ENCODE peak calls at places on chromosomes 11 and 22, in six cellular contexts. One of them, this sample, is unnamed.

GRCh38 chr22:30005213-30005857 is 74.9 kb upstream of the HORMAD2 start:
- DNase-seq in PC-9: peak; percentile 66
- DNase-seq in fibroblast of lung: peak; percentile 78
- DNase-seq in NCI-H510A treated with DMSO at 0.1 percent for 48 hours: peak; percentile 46
- DNase-seq in stimulated activated effector memory CD8-positive, alpha-beta T cell treated with anti-CD3 and anti-CD28 coated beads, Interleukin-12 subunit alpha, Interleukin-12 subunit beta, amount 100 ng/mL, for 72 hours: peak; percentile 57
- DNase-seq in EH: peak; percentile 76
- DNase-seq in this sample: peak; percentile 64

GRCh38 chr11:12064136-12064953 is 46.0 kb upstream of the MICAL2 start:
- DNase-seq in fibroblast of lung: no peak
- DNase-seq in PC-9: no peak
- DNase-seq in EH: no peak
- DNase-seq in stimulated activated effector memory CD8-positive, alpha-beta T cell treated with anti-CD3 and anti-CD28 coated beads, Interleukin-12 subunit alpha, Interleukin-12 subunit beta, amount 100 ng/mL, for 72 hours: no peak
- DNase-seq in NCI-H510A treated with DMSO at 0.1 percent for 48 hours: no peak
- DNase-seq in this sample: no peak

GRCh38 chr11:68141247-68142027 is 20.2 kb upstream of the CHKA start:
- DNase-seq in EH: no peak
- DNase-seq in fibroblast of lung: no peak
- DNase-seq in NCI-H510A treated with DMSO at 0.1 percent for 48 hours: no peak
- DNase-seq in PC-9: no peak
- DNase-seq in stimulated activated effector memory CD8-positive, alpha-beta T cell treated with anti-CD3 and anti-CD28 coated beads, Interleukin-12 subunit alpha, Interleukin-12 subunit beta, amount 100 ng/mL, for 72 hours: no peak
- DNase-seq in this sample: no peak

GRCh38 chr11:70270877-70271634 is 566 bp downstream of the PPFIA1 start:
- DNase-seq in PC-9: peak; percentile 53
- DNase-seq in NCI-H510A treated with DMSO at 0.1 percent for 48 hours: no peak
- DNase-seq in stimulated activated effector memory CD8-positive, alpha-beta T cell treated with anti-CD3 and anti-CD28 coated beads, Interleukin-12 subunit alpha, Interleukin-12 subunit beta, amount 100 ng/mL, for 72 hours: peak; percentile 43
- DNase-seq in fibroblast of lung: peak; percentile 50
- DNase-seq in EH: peak; percentile 76
- DNase-seq in this sample: peak; percentile 56

GRCh38 chr11:44607987-44608386 is 42.5 kb downstream of the CD82 start:
- DNase-seq in PC-9: no peak
- DNase-seq in fibroblast of lung: peak; percentile 79
- DNase-seq in stimulated activated effector memory CD8-positive, alpha-beta T cell treated with anti-CD3 and anti-CD28 coated beads, Interleukin-12 subunit alpha, Interleukin-12 subunit beta, amount 100 ng/mL, for 72 hours: no peak
- DNase-seq in NCI-H510A treated with DMSO at 0.1 percent for 48 hours: peak; percentile 5
- DNase-seq in EH: peak; percentile 52
- DNase-seq in this sample: no peak

GRCh38 chr11:47691979-47692378 is 23.2 kb downstream of the AGBL2 start:
- DNase-seq in fibroblast of lung: no peak
- DNase-seq in stimulated activated effector memory CD8-positive, alpha-beta T cell treated with anti-CD3 and anti-CD28 coated beads, Interleukin-12 subunit alpha, Interleukin-12 subunit beta, amount 100 ng/mL, for 72 hours: no peak
- DNase-seq in NCI-H510A treated with DMSO at 0.1 percent for 48 hours: no peak
- DNase-seq in EH: no peak
- DNase-seq in PC-9: no peak
- DNase-seq in this sample: no peak

GRCh38 chr11:83115992-83116641 is 40.8 kb upstream of the PCF11 start:
- DNase-seq in stimulated activated effector memory CD8-positive, alpha-beta T cell treated with anti-CD3 and anti-CD28 coated beads, Interleukin-12 subunit alpha, Interleukin-12 subunit beta, amount 100 ng/mL, for 72 hours: no peak
- DNase-seq in fibroblast of lung: no peak
- DNase-seq in EH: no peak
- DNase-seq in NCI-H510A treated with DMSO at 0.1 percent for 48 hours: no peak
- DNase-seq in PC-9: no peak
- DNase-seq in this sample: no peak

GRCh38 chr11:16086229-16086628 is 270.1 kb downstream of the SOX6 start:
- DNase-seq in fibroblast of lung: no peak
- DNase-seq in PC-9: no peak
- DNase-seq in EH: no peak
- DNase-seq in NCI-H510A treated with DMSO at 0.1 percent for 48 hours: no peak
- DNase-seq in stimulated activated effector memory CD8-positive, alpha-beta T cell treated with anti-CD3 and anti-CD28 coated beads, Interleukin-12 subunit alpha, Interleukin-12 subunit beta, amount 100 ng/mL, for 72 hours: no peak
- DNase-seq in this sample: no peak

GRCh38 chr11:65879622-65880021 is at the start of gene CTSW:
- DNase-seq in fibroblast of lung: no peak
- DNase-seq in stimulated activated effector memory CD8-positive, alpha-beta T cell treated with anti-CD3 and anti-CD28 coated beads, Interleukin-12 subunit alpha, Interleukin-12 subunit beta, amount 100 ng/mL, for 72 hours: no peak
- DNase-seq in EH: no peak
- DNase-seq in PC-9: no peak
- DNase-seq in NCI-H510A treated with DMSO at 0.1 percent for 48 hours: no peak
- DNase-seq in this sample: no peak

GRCh38 chr11:118907051-118907748 is 18.5 kb downstream of the BCL9L start:
- DNase-seq in stimulated activated effector memory CD8-positive, alpha-beta T cell treated with anti-CD3 and anti-CD28 coated beads, Interleukin-12 subunit alpha, Interleukin-12 subunit beta, amount 100 ng/mL, for 72 hours: peak; percentile 89
- DNase-seq in NCI-H510A treated with DMSO at 0.1 percent for 48 hours: peak; percentile 73
- DNase-seq in PC-9: peak; percentile 89
- DNase-seq in fibroblast of lung: peak; percentile 71
- DNase-seq in EH: peak; percentile 76
- DNase-seq in this sample: peak; percentile 70

GRCh38 chr11:1375955-1376258 is 13.8 kb upstream of the BRSK2 start:
- DNase-seq in stimulated activated effector memory CD8-positive, alpha-beta T cell treated with anti-CD3 and anti-CD28 coated beads, Interleukin-12 subunit alpha, Interleukin-12 subunit beta, amount 100 ng/mL, for 72 hours: no peak
- DNase-seq in fibroblast of lung: no peak
- DNase-seq in EH: no peak
- DNase-seq in NCI-H510A treated with DMSO at 0.1 percent for 48 hours: no peak
- DNase-seq in PC-9: no peak
- DNase-seq in this sample: no peak

GRCh38 chr11:27234043-27234668 is 128.9 kb downstream of the CCDC34 start:
- DNase-seq in stimulated activated effector memory CD8-positive, alpha-beta T cell treated with anti-CD3 and anti-CD28 coated beads, Interleukin-12 subunit alpha, Interleukin-12 subunit beta, amount 100 ng/mL, for 72 hours: no peak
- DNase-seq in EH: peak; percentile 93
- DNase-seq in NCI-H510A treated with DMSO at 0.1 percent for 48 hours: peak; percentile 21
- DNase-seq in PC-9: peak; percentile 8
- DNase-seq in fibroblast of lung: peak; percentile 82
- DNase-seq in this sample: peak; percentile 70

GRCh38 chr22:36166086-36166485 is 5.5 kb upstream of the APOL3 start:
- DNase-seq in fibroblast of lung: no peak
- DNase-seq in PC-9: no peak
- DNase-seq in NCI-H510A treated with DMSO at 0.1 percent for 48 hours: no peak
- DNase-seq in stimulated activated effector memory CD8-positive, alpha-beta T cell treated with anti-CD3 and anti-CD28 coated beads, Interleukin-12 subunit alpha, Interleukin-12 subunit beta, amount 100 ng/mL, for 72 hours: no peak
- DNase-seq in EH: no peak
- DNase-seq in this sample: no peak

GRCh38 chr22:32854351-32854804 is 52.9 kb downstream of the TIMP3 start:
- DNase-seq in PC-9: no peak
- DNase-seq in EH: no peak
- DNase-seq in NCI-H510A treated with DMSO at 0.1 percent for 48 hours: no peak
- DNase-seq in stimulated activated effector memory CD8-positive, alpha-beta T cell treated with anti-CD3 and anti-CD28 coated beads, Interleukin-12 subunit alpha, Interleukin-12 subunit beta, amount 100 ng/mL, for 72 hours: no peak
- DNase-seq in fibroblast of lung: peak; percentile 54
- DNase-seq in this sample: no peak

GRCh38 chr11:64089915-64090810 is 54.4 kb downstream of the FLRT1 start:
- DNase-seq in stimulated activated effector memory CD8-positive, alpha-beta T cell treated with anti-CD3 and anti-CD28 coated beads, Interleukin-12 subunit alpha, Interleukin-12 subunit beta, amount 100 ng/mL, for 72 hours: no peak
- DNase-seq in PC-9: no peak
- DNase-seq in NCI-H510A treated with DMSO at 0.1 percent for 48 hours: peak; percentile 25
- DNase-seq in fibroblast of lung: no peak
- DNase-seq in EH: no peak
- DNase-seq in this sample: no peak

GRCh38 chr22:37457093-37457893 is 28.9 kb downstream of the MFNG start:
- DNase-seq in PC-9: peak; percentile 92
- DNase-seq in stimulated activated effector memory CD8-positive, alpha-beta T cell treated with anti-CD3 and anti-CD28 coated beads, Interleukin-12 subunit alpha, Interleukin-12 subunit beta, amount 100 ng/mL, for 72 hours: peak; percentile 87
- DNase-seq in EH: peak; percentile 63
- DNase-seq in NCI-H510A treated with DMSO at 0.1 percent for 48 hours: peak; percentile 24
- DNase-seq in fibroblast of lung: peak; percentile 53
- DNase-seq in this sample: peak; percentile 29

GRCh38 chr22:37498289-37498909 is 12.2 kb upstream of the MFNG start:
- DNase-seq in stimulated activated effector memory CD8-positive, alpha-beta T cell treated with anti-CD3 and anti-CD28 coated beads, Interleukin-12 subunit alpha, Interleukin-12 subunit beta, amount 100 ng/mL, for 72 hours: peak; percentile 59
- DNase-seq in EH: no peak
- DNase-seq in NCI-H510A treated with DMSO at 0.1 percent for 48 hours: no peak
- DNase-seq in fibroblast of lung: no peak
- DNase-seq in PC-9: no peak
- DNase-seq in this sample: no peak

GRCh38 chr22:40541300-40541699 is 95.2 kb downstream of the MRTFA start:
- DNase-seq in stimulated activated effector memory CD8-positive, alpha-beta T cell treated with anti-CD3 and anti-CD28 coated beads, Interleukin-12 subunit alpha, Interleukin-12 subunit beta, amount 100 ng/mL, for 72 hours: no peak
- DNase-seq in PC-9: no peak
- DNase-seq in NCI-H510A treated with DMSO at 0.1 percent for 48 hours: no peak
- DNase-seq in fibroblast of lung: no peak
- DNase-seq in EH: no peak
- DNase-seq in this sample: no peak

GRCh38 chr22:49943405-49943765 is 17.2 kb upstream of the PIM3 start:
- DNase-seq in EH: no peak
- DNase-seq in fibroblast of lung: no peak
- DNase-seq in PC-9: no peak
- DNase-seq in stimulated activated effector memory CD8-positive, alpha-beta T cell treated with anti-CD3 and anti-CD28 coated beads, Interleukin-12 subunit alpha, Interleukin-12 subunit beta, amount 100 ng/mL, for 72 hours: no peak
- DNase-seq in NCI-H510A treated with DMSO at 0.1 percent for 48 hours: no peak
- DNase-seq in this sample: no peak

GRCh38 chr11:114159320-114159719 is 99.8 kb downstream of the ZBTB16 start:
- DNase-seq in NCI-H510A treated with DMSO at 0.1 percent for 48 hours: no peak
- DNase-seq in fibroblast of lung: no peak
- DNase-seq in PC-9: no peak
- DNase-seq in stimulated activated effector memory CD8-positive, alpha-beta T cell treated with anti-CD3 and anti-CD28 coated beads, Interleukin-12 subunit alpha, Interleukin-12 subunit beta, amount 100 ng/mL, for 72 hours: no peak
- DNase-seq in EH: no peak
- DNase-seq in this sample: no peak

GRCh38 chr11:66338276-66339162 is 2.3 kb upstream of the RIN1 start:
- DNase-seq in NCI-H510A treated with DMSO at 0.1 percent for 48 hours: no peak
- DNase-seq in stimulated activated effector memory CD8-positive, alpha-beta T cell treated with anti-CD3 and anti-CD28 coated beads, Interleukin-12 subunit alpha, Interleukin-12 subunit beta, amount 100 ng/mL, for 72 hours: no peak
- DNase-seq in EH: no peak
- DNase-seq in PC-9: no peak
- DNase-seq in fibroblast of lung: no peak
- DNase-seq in this sample: no peak

GRCh38 chr11:43833657-43834073 is 47.0 kb upstream of the ALKBH3 start:
- DNase-seq in EH: peak; percentile 72
- DNase-seq in fibroblast of lung: peak; percentile 91
- DNase-seq in stimulated activated effector memory CD8-positive, alpha-beta T cell treated with anti-CD3 and anti-CD28 coated beads, Interleukin-12 subunit alpha, Interleukin-12 subunit beta, amount 100 ng/mL, for 72 hours: no peak
- DNase-seq in NCI-H510A treated with DMSO at 0.1 percent for 48 hours: no peak
- DNase-seq in PC-9: no peak
- DNase-seq in this sample: peak; percentile 50

GRCh38 chr11:32341676-32342613 is 93.4 kb downstream of the WT1 start:
- DNase-seq in PC-9: no peak
- DNase-seq in stimulated activated effector memory CD8-positive, alpha-beta T cell treated with anti-CD3 and anti-CD28 coated beads, Interleukin-12 subunit alpha, Interleukin-12 subunit beta, amount 100 ng/mL, for 72 hours: no peak
- DNase-seq in EH: no peak
- DNase-seq in fibroblast of lung: peak; percentile 18
- DNase-seq in NCI-H510A treated with DMSO at 0.1 percent for 48 hours: no peak
- DNase-seq in this sample: no peak

GRCh38 chr11:69496631-69497220 is 15.3 kb downstream of the LINC01488 start:
- DNase-seq in stimulated activated effector memory CD8-positive, alpha-beta T cell treated with anti-CD3 and anti-CD28 coated beads, Interleukin-12 subunit alpha, Interleukin-12 subunit beta, amount 100 ng/mL, for 72 hours: no peak
- DNase-seq in NCI-H510A treated with DMSO at 0.1 percent for 48 hours: no peak
- DNase-seq in PC-9: no peak
- DNase-seq in fibroblast of lung: no peak
- DNase-seq in EH: no peak
- DNase-seq in this sample: no peak

This sample was measured in HFFc6.